ENCODE peak calls at places on chromosome 6, in six cellular contexts. C is psoas muscle; I is GM23338; W is activated naive CD8-positive, alpha-beta T cell treated with anti-CD3 and anti-CD28 coated beads, Interleukin-2, amount 50 U/mL, for 24 hours; N is GF-D8; G is putamen. K is an unnamed sample.

GRCh38 chr6:16498237-16498636 is 259.9 kb downstream of the GMPR start:
- DNase-seq in C (no peak), I (no peak), W (no peak), N (no peak), G (no peak), K (peak)

GRCh38 chr6:46015119-46015968 is at the start of gene CLIC5:
- DNase-seq in C (peak), I (peak), W (peak), N (no peak), G (no peak), K (no peak)

GRCh38 chr6:144725731-144726522 is 440.8 kb downstream of the UTRN start:
- DNase-seq in C (no peak), I (peak), W (peak), N (no peak), G (no peak), K (peak)

GRCh38 chr6:148873154-148873553 is 126.3 kb downstream of the UST start:
- DNase-seq in C (no peak), I (no peak), W (no peak), N (no peak), G (no peak), K (no peak)

GRCh38 chr6:107603029-107603428 is 113.1 kb downstream of the SOBP start:
- DNase-seq in C (no peak), I (no peak), W (no peak), N (no peak), G (peak), K (no peak)

GRCh38 chr6:33029297-33030184 is 20.1 kb upstream of the HLA-DOA start:
- DNase-seq in C (no peak), I (peak), W (no peak), N (no peak), G (peak), K (no peak)

GRCh38 chr6:133741375-133741861 is 147.5 kb upstream of the TCF21 start:
- DNase-seq in C (no peak), I (peak), W (no peak), N (no peak), G (no peak), K (no peak)

GRCh38 chr6:45419574-45420082 is 41.9 kb upstream of the SUPT3H start:
- DNase-seq in C (peak), I (peak), W (peak), N (peak), G (no peak), K (peak)

GRCh38 chr6:157985378-157986155 is 3.9 kb downstream of the SYNJ2 start:
- DNase-seq in C (no peak), I (peak), W (no peak), N (no peak), G (no peak), K (no peak)

GRCh38 chr6:136792945-136793289 is 640 bp upstream of the MAP3K5 start:
- DNase-seq in C (peak), I (peak), W (peak), N (peak), G (peak), K (peak)

GRCh38 chr6:21026576-21027273 is 492.5 kb downstream of the CDKAL1 start:
- DNase-seq in C (no peak), I (no peak), W (no peak), N (no peak), G (no peak), K (peak)

GRCh38 chr6:170464524-170464979 is 88.6 kb downstream of the PSMB1 start:
- DNase-seq in C (no peak), I (no peak), W (peak), N (no peak), G (no peak), K (no peak)

GRCh38 chr6:167444602-167445346 is 119.9 kb downstream of the TTLL2 start:
- DNase-seq in C (no peak), I (no peak), W (no peak), N (no peak), G (no peak), K (no peak)

GRCh38 chr6:169811072-169811471 is 59.6 kb downstream of the ERMARD start:
- DNase-seq in C (no peak), I (no peak), W (no peak), N (no peak), G (no peak), K (no peak)

GRCh38 chr6:107811591-107812218 is 12.4 kb downstream of the SCML4 start:
- DNase-seq in C (no peak), I (no peak), W (no peak), N (no peak), G (peak), K (peak)

GRCh38 chr6:151675746-151676459 is 131.6 kb upstream of the ESR1 start:
- DNase-seq in C (no peak), I (peak), W (peak), N (no peak), G (no peak), K (peak)

GRCh38 chr6:132797975-132798819 is at the start of gene SLC18B1:
- DNase-seq in C (peak), I (peak), W (peak), N (no peak), G (peak), K (no peak)

GRCh38 chr6:36683145-36683655 is 4.7 kb downstream of the CDKN1A start:
- DNase-seq in C (no peak), I (no peak), W (no peak), N (no peak), G (no peak), K (no peak)

GRCh38 chr6:46053034-46053933 is 37.6 kb upstream of the CLIC5 start:
- DNase-seq in C (peak), I (no peak), W (no peak), N (no peak), G (no peak), K (no peak)

K was measured in foreskin keratinocyte.